ENCODE peak calls at places on chromosomes 2 and 18, in seven cellular contexts. Y, X, Q, C, S, D and N are unnamed samples.

GRCh38 chr2:57080035-57080434 is 896.2 kb downstream of the CCDC85A start:
- DNase-seq in Y (peak; percentile 17), X (no peak), Q (no peak), C (no peak), S (no peak), D (no peak), N (no peak)

GRCh38 chr2:670637-671036 is 6.6 kb downstream of the TMEM18 start:
- DNase-seq in Y (no peak), X (peak; percentile 55), Q (no peak), C (no peak), S (no peak), D (no peak), N (no peak)

GRCh38 chr2:175571078-175571653 is 389.7 kb upstream of the ATP5MC3 start:
- DNase-seq in Y (no peak), X (no peak), Q (no peak), C (no peak), S (no peak), D (no peak), N (no peak)

GRCh38 chr2:242060212-242060835 is 190.8 kb downstream of the RTP5 start:
- DNase-seq in Y (no peak), X (no peak), Q (no peak), C (no peak), S (peak; percentile 84), D (no peak), N (no peak)

GRCh38 chr2:109290887-109291675 is 162.1 kb downstream of the SH3RF3 start:
- DNase-seq in Y (no peak), X (no peak), Q (no peak), C (peak; percentile 76), S (no peak), D (no peak), N (no peak)

GRCh38 chr2:95353055-95353575 is 49.4 kb upstream of the FAHD2A start:
- DNase-seq in Y (no peak), X (peak; percentile 42), Q (no peak), C (no peak), S (no peak), D (peak; percentile 20), N (peak; percentile 24)

GRCh38 chr2:30276455-30276911 is 45.1 kb downstream of the LBH start:
- DNase-seq in Y (no peak), X (no peak), Q (no peak), C (no peak), S (no peak), D (no peak), N (no peak)

GRCh38 chr18:76827205-76827885 is 5.0 kb downstream of the ZNF236 start:
- DNase-seq in Y (no peak), X (no peak), Q (no peak), C (no peak), S (no peak), D (no peak), N (no peak)

GRCh38 chr2:195320416-195320973 is 336.5 kb upstream of the SLC39A10 start:
- DNase-seq in Y (peak; percentile 40), X (no peak), Q (no peak), C (no peak), S (no peak), D (no peak), N (no peak)

GRCh38 chr18:62338446-62339105 is 13.5 kb downstream of the TNFRSF11A start:
- DNase-seq in Y (no peak), X (no peak), Q (no peak), C (no peak), S (no peak), D (no peak), N (no peak)

GRCh38 chr2:231204146-231204545 is 5.7 kb downstream of the ARMC9 start:
- DNase-seq in Y (no peak), X (no peak), Q (no peak), C (no peak), S (no peak), D (no peak), N (no peak)

GRCh38 chr2:173858297-173858731 is 106.9 kb downstream of the SP3 start:
- DNase-seq in Y (no peak), X (no peak), Q (no peak), C (no peak), S (no peak), D (no peak), N (no peak)

GRCh38 chr2:179240481-179241451 is 23.9 kb downstream of the SESTD1 start:
- DNase-seq in Y (no peak), X (no peak), Q (no peak), C (no peak), S (no peak), D (no peak), N (no peak)
- TF ChIP-seq CTCF in Y (no peak), X (no peak), Q (no peak), C (no peak), S (no peak), D (no peak), N (no peak)

DNA sequence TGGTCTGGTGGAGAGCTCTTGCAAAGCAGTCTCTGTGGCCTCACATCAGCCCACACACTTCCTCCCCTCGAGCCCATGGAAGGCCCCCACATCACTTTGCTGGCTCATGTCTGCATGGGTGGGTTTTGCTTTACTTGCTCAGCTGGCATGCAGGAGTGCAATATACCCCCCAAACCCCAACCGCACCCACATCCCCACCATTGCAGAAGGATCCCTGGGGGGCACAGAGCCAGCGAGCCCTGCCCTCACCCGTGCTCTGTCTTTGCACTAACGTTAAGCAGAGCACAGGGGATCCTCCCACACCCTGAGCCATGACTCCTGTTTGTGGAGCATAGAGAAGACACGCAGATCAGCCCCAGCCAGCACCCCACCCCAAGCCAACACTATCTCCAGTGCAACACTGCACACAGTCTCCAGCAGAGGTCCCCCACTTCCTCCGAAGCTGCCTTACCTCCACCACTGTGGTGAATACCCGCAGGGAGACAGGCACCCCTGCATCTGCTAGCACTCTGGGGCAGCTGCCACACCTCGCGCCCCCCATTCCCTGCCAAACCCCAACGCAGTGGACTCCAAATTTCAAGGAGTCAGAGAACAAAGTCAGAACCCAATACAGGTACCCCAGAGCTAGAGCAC is 177.8 kb upstream of the RGPD4 start:
- DNase-seq in Y (no peak), X (no peak), Q (no peak), C (no peak), S (no peak), D (no peak), N (no peak)
- TF ChIP-seq CTCF in Y (no peak), X (no peak), Q (no peak), C (no peak), S (no peak), D (no peak), N (no peak)

GRCh38 chr2:180604077-180604476 is 376.3 kb upstream of the UBE2E3 start:
- DNase-seq in Y (peak; percentile 29), X (no peak), Q (no peak), C (no peak), S (peak; percentile 19), D (no peak), N (no peak)
- TF ChIP-seq CTCF in Y (no peak), X (no peak), Q (peak; percentile 16), C (peak; percentile 19), S (peak; percentile 28), D (no peak), N (peak; percentile 39)

DNA sequence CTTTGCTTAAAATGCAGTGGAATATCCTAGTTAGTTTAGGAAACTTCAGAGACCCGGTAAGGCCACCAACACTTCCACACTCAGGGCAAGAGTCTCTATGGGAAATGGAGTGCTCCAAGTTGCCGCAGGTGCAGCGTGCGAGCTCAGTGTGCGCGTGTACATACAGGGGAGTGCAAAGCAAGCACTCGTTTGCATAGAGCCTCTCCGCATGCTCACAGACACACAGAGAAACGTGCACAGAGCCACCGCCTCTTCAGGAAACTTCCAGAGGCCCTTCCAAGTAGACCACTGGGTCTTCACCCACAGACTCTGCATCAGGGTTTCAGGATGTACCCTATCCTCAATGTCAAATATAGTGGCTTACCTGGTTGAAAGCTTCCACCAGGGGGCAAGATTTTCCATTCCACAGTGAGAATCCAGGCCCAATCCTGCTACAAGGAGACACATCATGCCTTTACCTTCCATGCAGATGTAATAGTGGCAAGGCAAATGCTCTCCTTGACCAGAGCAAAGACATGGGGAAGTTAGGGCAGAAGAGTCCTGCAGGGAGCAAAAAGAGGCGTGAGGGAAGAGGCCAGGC is 513.0 kb upstream of the MYT1L start:
- DNase-seq in Y (no peak), X (no peak), Q (no peak), C (no peak), S (no peak), D (no peak), N (no peak)
- TF ChIP-seq CTCF in Y (no peak), X (no peak), Q (no peak), C (no peak), S (peak; percentile 4), D (no peak), N (no peak)

DNA sequence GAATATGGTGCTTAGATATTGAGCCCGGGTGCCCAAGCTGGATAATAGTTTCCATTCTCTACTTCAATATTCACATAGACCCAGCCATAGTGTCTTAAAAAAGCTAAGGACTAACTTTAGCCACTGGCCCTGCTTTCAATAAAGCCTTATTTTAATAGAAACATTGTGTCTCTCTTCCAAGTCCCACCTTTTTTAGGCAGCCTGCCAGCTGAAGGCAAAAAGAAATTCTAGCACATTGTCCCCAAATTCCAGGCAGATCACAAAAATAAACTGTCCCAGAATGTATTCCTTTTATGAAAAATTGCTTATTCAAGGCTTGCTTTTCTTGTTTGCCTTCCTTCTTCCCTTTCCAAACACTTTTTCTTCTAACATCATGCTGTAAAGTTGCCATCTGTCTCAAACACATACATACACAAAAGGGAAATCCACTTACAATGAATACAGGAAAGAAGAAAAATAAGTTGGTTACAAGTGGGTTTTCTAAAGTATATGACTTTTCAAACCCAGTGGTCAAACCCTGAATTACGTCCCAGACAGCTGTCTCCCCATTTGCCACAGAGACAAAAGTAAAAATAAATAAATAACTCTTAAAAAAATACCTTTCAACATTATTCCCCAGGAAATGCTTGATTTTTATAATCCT is 778.5 kb downstream of the BCL11A start:
- DNase-seq in Y (no peak), X (no peak), Q (no peak), C (no peak), S (no peak), D (no peak), N (no peak)
- TF ChIP-seq CTCF in Y (no peak), X (no peak), Q (no peak), C (no peak), S (no peak), D (no peak), N (no peak)

GRCh38 chr2:10900216-10901109 is 11.3 kb upstream of the KCNF1 start:
- DNase-seq in Y (peak; percentile 61), X (no peak), Q (no peak), C (no peak), S (peak; percentile 38), D (peak; percentile 55), N (no peak)
- TF ChIP-seq CTCF in Y (peak; percentile 42), X (no peak), Q (peak; percentile 12), C (peak; percentile 12), S (peak; percentile 39), D (peak; percentile 18), N (peak; percentile 39)